ENCODE peak calls at places on chromosomes 7 and 10, in four cellular contexts. Z is HCT116, W is transverse colon, Y is AG04450. A is an unnamed sample.

GRCh38 chr10:50224330-50224952 is 26.9 kb downstream of the ASAH2 start:
- DNase-seq in Z (peak), W (peak), Y (peak), A (peak)

GRCh38 chr10:84308481-84309304 is 19.7 kb upstream of the CCSER2 start:
- DNase-seq in Z (no peak), W (peak), Y (peak), A (no peak)

GRCh38 chr10:123147635-123148413 is at the start of gene HMX2:
- DNase-seq in Z (no peak), W (no peak), Y (no peak), A (no peak)

GRCh38 chr10:26781797-26782196 is 79.0 kb downstream of the ABI1 start:
- DNase-seq in Z (no peak), W (no peak), Y (no peak), A (no peak)

GRCh38 chr7:155449008-155449879 is 8.7 kb upstream of the EN2 start:
- DNase-seq in Z (no peak), W (no peak), Y (no peak), A (no peak)

GRCh38 chr7:137578541-137578940 is 235.0 kb upstream of the PTN start:
- DNase-seq in Z (no peak), W (no peak), Y (no peak), A (no peak)

GRCh38 chr7:22138106-22138505 is 192.4 kb upstream of the CDCA7L start:
- DNase-seq in Z (no peak), W (no peak), Y (no peak), A (no peak)

GRCh38 chr10:3566627-3567026 is 218.4 kb downstream of the KLF6 start:
- DNase-seq in Z (no peak), W (no peak), Y (no peak), A (no peak)

GRCh38 chr10:3486346-3487065 is 298.5 kb downstream of the KLF6 start:
- DNase-seq in Z (peak), W (peak), Y (no peak), A (no peak)

GRCh38 chr10:35462491-35462934 is 126.2 kb downstream of the CCNY start:
- DNase-seq in Z (no peak), W (no peak), Y (no peak), A (no peak)

GRCh38 chr7:147332988-147333387 is 1216.4 kb downstream of the CNTNAP2 start:
- DNase-seq in Z (no peak), W (no peak), Y (no peak), A (no peak)

GRCh38 chr10:63699785-63700184 is 178.6 kb downstream of the REEP3 start:
- DNase-seq in Z (no peak), W (no peak), Y (no peak), A (no peak)

GRCh38 chr7:108165726-108166125 is 35.6 kb upstream of the LAMB4 start:
- DNase-seq in Z (no peak), W (no peak), Y (no peak), A (no peak)

GRCh38 chr7:24730018-24730369 is 27.3 kb downstream of the GSDME start:
- DNase-seq in Z (no peak), W (no peak), Y (no peak), A (no peak)
- H3K27ac ChIP-seq in Z (no peak), W (no peak), Y (no peak), A (no peak)

GRCh38 chr7:24833548-24833947 is 76.3 kb upstream of the GSDME start:
- DNase-seq in Z (no peak), W (no peak), Y (no peak), A (no peak)
- H3K27ac ChIP-seq in Z (no peak), W (peak), Y (no peak), A (peak)

DNA sequence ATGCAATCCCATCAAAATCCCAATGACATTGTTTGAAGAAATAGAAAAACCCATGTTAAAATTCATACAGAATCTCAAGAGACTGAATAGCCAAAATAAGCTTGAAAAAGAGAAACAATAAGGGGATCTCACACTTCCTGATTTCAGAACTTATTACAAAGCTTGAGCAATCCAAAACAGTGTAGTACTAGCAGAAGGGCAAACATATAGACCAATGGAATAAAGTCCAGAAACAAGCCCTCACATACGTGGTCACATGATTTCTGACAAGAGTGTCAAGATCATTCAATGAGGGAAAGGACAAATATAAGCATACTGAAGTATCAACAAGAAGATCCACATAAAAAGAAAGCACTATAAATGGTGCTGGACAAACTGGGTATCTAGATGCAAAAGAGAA is 31.9 kb downstream of the MICU1 start:
- DNase-seq in Z (no peak), W (no peak), Y (no peak), A (no peak)
- H3K27ac ChIP-seq in Z (no peak), W (no peak), Y (no peak), A (no peak)

GRCh38 chr10:119667562-119668328 is 16.6 kb downstream of the BAG3 start:
- DNase-seq in Z (peak), W (peak), Y (peak), A (no peak)
- H3K27ac ChIP-seq in Z (peak), W (peak), Y (peak), A (peak)

GRCh38 chr10:28496017-28496416 is 36.9 kb upstream of the WAC start:
- DNase-seq in Z (no peak), W (no peak), Y (no peak), A (no peak)

GRCh38 chr10:28496481-28496961 is 36.4 kb upstream of the WAC start:
- DNase-seq in Z (no peak), W (no peak), Y (no peak), A (no peak)

GRCh38 chr10:28494420-28494819 is 38.5 kb upstream of the WAC start:
- DNase-seq in Z (no peak), W (no peak), Y (no peak), A (no peak)

GRCh38 chr10:28497313-28498126 is 35.4 kb upstream of the WAC start:
- DNase-seq in Z (no peak), W (no peak), Y (no peak), A (no peak)

DNA sequence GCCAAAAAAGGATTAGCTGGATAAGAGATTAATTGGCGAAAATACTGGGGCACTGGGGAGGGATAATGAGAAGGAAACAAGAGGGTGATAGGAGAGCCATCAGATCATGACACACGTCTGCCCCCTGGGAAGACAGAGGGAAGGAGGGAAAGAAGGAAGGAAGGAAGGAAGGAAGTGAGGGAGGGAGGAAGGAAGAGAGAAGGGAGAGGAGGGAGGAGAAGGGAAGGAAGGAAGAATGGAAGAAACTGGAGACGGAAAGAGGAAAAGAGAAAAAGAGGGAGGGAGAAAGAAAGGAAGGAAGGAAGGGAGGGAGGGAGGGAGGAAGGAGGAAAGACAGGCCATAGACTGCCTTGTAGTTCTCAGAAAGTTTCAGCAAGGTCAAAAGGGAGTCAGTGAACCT is 37.8 kb upstream of the WAC start:
- DNase-seq in Z (no peak), W (no peak), Y (no peak), A (no peak)
- H3K27ac ChIP-seq in Z (no peak), W (no peak), Y (no peak), A (no peak)

DNA sequence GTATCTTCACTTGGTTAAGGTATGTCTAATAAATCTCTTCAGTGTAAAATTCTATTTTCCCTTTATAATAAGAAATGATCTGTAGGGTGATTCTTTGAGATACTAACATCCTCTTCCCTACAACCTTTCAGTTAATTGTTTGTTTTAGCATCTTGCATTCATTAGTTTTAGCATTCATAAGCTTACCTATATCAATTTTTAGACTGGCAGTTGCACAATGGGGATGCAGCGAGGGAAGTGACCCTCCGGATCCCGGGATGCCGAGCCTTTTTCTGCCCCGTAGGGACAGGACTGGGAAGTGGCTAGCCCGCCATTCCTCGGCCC is 514 bp upstream of the KIF20B start:
- DNase-seq in Z (no peak), W (no peak), Y (no peak), A (no peak)
- H3K27ac ChIP-seq in Z (peak), W (peak), Y (peak), A (peak)

GRCh38 chr10:99761395-99761794 is 21.0 kb upstream of the ABCC2 start:
- DNase-seq in Z (no peak), W (no peak), Y (no peak), A (no peak)

GRCh38 chr10:99765672-99766071 is 16.8 kb upstream of the ABCC2 start:
- DNase-seq in Z (no peak), W (no peak), Y (no peak), A (no peak)

GRCh38 chr10:99758241-99758891 is 24.1 kb upstream of the ABCC2 start:
- DNase-seq in Z (no peak), W (no peak), Y (no peak), A (no peak)

GRCh38 chr10:99756158-99756557 is 24.1 kb downstream of the CUTC start:
- DNase-seq in Z (no peak), W (no peak), Y (no peak), A (no peak)

DNA sequence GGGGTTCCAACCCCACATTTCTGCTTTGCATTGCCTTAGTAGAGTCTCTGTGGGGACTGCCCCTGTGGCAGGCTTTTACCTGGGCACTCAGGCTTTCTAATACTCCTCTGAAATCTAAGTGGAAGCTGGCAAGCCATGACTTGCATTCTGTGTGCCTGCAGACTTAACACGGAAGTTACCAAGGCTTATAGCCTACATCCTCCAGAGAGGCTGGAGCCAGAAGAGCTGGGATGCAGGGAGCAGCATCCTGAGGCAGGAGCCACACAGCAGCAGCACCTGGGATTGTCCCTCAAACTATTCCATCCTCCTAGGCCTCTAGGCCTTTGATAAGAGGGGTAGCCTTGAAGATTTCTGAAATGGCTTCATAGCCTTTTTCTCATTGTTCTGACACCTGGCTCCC is 22.1 kb upstream of the ABCC2 start:
- DNase-seq in Z (no peak), W (no peak), Y (no peak), A (no peak)
- H3K27ac ChIP-seq in Z (peak), W (no peak), Y (no peak), A (no peak)

GRCh38 chr7:99126921-99127553 is 16.9 kb downstream of the SMURF1 start:
- DNase-seq in Z (no peak), W (no peak), Y (no peak), A (no peak)
- H3K27ac ChIP-seq in Z (no peak), W (peak), Y (no peak), A (no peak)

DNA sequence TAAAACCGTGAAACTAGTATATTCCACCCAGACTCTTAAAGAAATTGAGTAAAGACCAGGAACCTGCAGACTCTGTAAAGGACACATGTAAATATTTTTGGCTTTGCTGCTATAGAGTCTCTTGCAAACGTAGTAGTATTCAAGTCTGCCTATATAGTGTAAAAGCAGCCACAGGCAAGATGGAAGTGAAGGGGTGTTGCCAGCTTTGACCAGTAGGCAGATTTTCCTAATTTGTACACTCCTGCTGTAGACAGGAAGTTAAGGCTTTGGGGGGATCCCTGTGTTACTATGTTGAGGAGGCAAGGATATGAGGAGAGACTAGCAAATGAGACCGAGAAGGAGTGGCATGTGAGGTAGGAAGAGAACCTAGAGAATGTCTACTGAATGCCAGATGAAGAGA is 27.7 kb downstream of the WAC start:
- DNase-seq in Z (no peak), W (no peak), Y (no peak), A (no peak)
- H3K27ac ChIP-seq in Z (no peak), W (no peak), Y (no peak), A (no peak)

GRCh38 chr7:28725911-28726310 is 232.2 kb downstream of the TRIL start:
- DNase-seq in Z (no peak), W (no peak), Y (no peak), A (no peak)
- H3K27ac ChIP-seq in Z (no peak), W (no peak), Y (no peak), A (peak)